ENCODE peak calls at places on chromosomes 2 and 18, in seven cellular contexts. S, F, N, K, H, J and T are unnamed samples.

GRCh38 chr2:168118733-168119518 is 128.5 kb downstream of the STK39 start:
- DNase-seq in H (peak), S (peak), F (peak), K (peak), J (no peak), N (peak), T (peak)

GRCh38 chr18:435940-436339 is 64.6 kb downstream of the COLEC12 start:
- DNase-seq in K (no peak), H (peak), J (no peak), F (no peak), S (no peak), N (no peak), T (no peak)

GRCh38 chr2:149894760-149895159 is 307.2 kb upstream of the MMADHC start:
- DNase-seq in S (no peak), K (no peak), J (no peak), H (peak), F (peak), N (no peak), T (peak)

GRCh38 chr2:101987832-101988231 is 3.9 kb upstream of the IL1R2 start:
- DNase-seq in S (no peak), H (no peak), K (no peak), F (no peak), N (no peak), J (no peak), T (no peak)

GRCh38 chr2:31107588-31108300 is 30.5 kb downstream of the GALNT14 start:
- DNase-seq in S (no peak), H (no peak), F (no peak), J (no peak), K (no peak), N (no peak), T (no peak)

GRCh38 chr2:203061346-203061745 is 46.7 kb downstream of the NBEAL1 start:
- DNase-seq in S (peak), K (no peak), F (no peak), N (no peak), J (no peak), H (peak), T (no peak)

GRCh38 chr2:112045446-112046014 is 9.5 kb upstream of the TMEM87B start:
- DNase-seq in J (no peak), H (no peak), S (no peak), N (no peak), K (no peak), F (no peak), T (no peak)

GRCh38 chr18:5464241-5464640 is 79.6 kb downstream of the EPB41L3 start:
- DNase-seq in H (peak), K (no peak), S (no peak), N (no peak), F (peak), J (no peak), T (no peak)

GRCh38 chr18:57347784-57348183 is 4.6 kb upstream of the ST8SIA3 start:
- DNase-seq in H (no peak), N (no peak), K (no peak), J (no peak), S (no peak), F (no peak), T (no peak)

GRCh38 chr18:75823376-75823950 is 396.0 kb upstream of the SMIM21 start:
- DNase-seq in S (no peak), N (no peak), J (no peak), F (no peak), K (no peak), H (no peak), T (no peak)

GRCh38 chr2:241833938-241834852 is 24.5 kb downstream of the PDCD1 start:
- DNase-seq in F (no peak), K (no peak), S (no peak), J (no peak), H (no peak), N (no peak), T (no peak)

GRCh38 chr18:21179590-21180220 is 62.3 kb upstream of the GREB1L start:
- DNase-seq in K (peak), S (peak), J (no peak), N (no peak), F (peak), H (peak), T (peak)

GRCh38 chr18:27211569-27211968 is 26.5 kb upstream of the CHST9 start:
- DNase-seq in K (no peak), N (no peak), J (no peak), H (no peak), F (no peak), S (no peak), T (no peak)

GRCh38 chr2:61493523-61493942 is 22.6 kb upstream of the USP34 start:
- DNase-seq in S (no peak), F (peak), N (no peak), K (no peak), J (no peak), H (peak), T (peak)

GRCh38 chr2:26989156-26989555 is 18.7 kb downstream of the MAPRE3 start:
- DNase-seq in S (no peak), H (no peak), K (no peak), J (no peak), F (no peak), N (no peak), T (no peak)

GRCh38 chr2:145350011-145350410 is 830.1 kb upstream of the ZEB2 start:
- DNase-seq in K (no peak), H (peak), S (no peak), F (no peak), J (no peak), N (no peak), T (no peak)